ENCODE peak calls at places on chromosomes 6 and 20, in seven cellular contexts. One of them, this sample, is unnamed.
A peak's percentile ranks its signal among the peaks of the same experiment; 100 is the strongest.

GRCh38 chr20:44728835-44729342 is 13.7 kb downstream of the CCN5 start:
- DNase-seq in mesenteric fat pad: no peak
- DNase-seq in activated CD4-positive, CD25-positive, alpha-beta regulatory T cell treated with anti-CD3 and anti-CD28 coated beads, Interleukin-2, amount 50 U/mL, for 72 hours: no peak
- DNase-seq in DMS 273 treated with DMSO at 0.1 percent for 48 hours: peak; percentile 80
- DNase-seq in HFFc6: peak; percentile 85
- DNase-seq in H4: peak; percentile 94
- DNase-seq in nephron progenitor cell: no peak
- DNase-seq in this sample: no peak

GRCh38 chr6:21149460-21149859 is 444.1 kb upstream of the SOX4 start:
- DNase-seq in H4: no peak
- DNase-seq in activated CD4-positive, CD25-positive, alpha-beta regulatory T cell treated with anti-CD3 and anti-CD28 coated beads, Interleukin-2, amount 50 U/mL, for 72 hours: no peak
- DNase-seq in nephron progenitor cell: no peak
- DNase-seq in mesenteric fat pad: no peak
- DNase-seq in DMS 273 treated with DMSO at 0.1 percent for 48 hours: no peak
- DNase-seq in HFFc6: peak; percentile 89
- DNase-seq in this sample: no peak

GRCh38 chr20:9301129-9302072 is 213.0 kb upstream of the LAMP5 start:
- DNase-seq in DMS 273 treated with DMSO at 0.1 percent for 48 hours: no peak
- DNase-seq in HFFc6: peak; percentile 13
- DNase-seq in mesenteric fat pad: no peak
- DNase-seq in activated CD4-positive, CD25-positive, alpha-beta regulatory T cell treated with anti-CD3 and anti-CD28 coated beads, Interleukin-2, amount 50 U/mL, for 72 hours: no peak
- DNase-seq in H4: peak; percentile 84
- DNase-seq in nephron progenitor cell: no peak
- DNase-seq in this sample: no peak

GRCh38 chr6:168384045-168385038 is 56.6 kb upstream of the SMOC2 start:
- DNase-seq in mesenteric fat pad: peak; percentile 83
- DNase-seq in HFFc6: no peak
- DNase-seq in DMS 273 treated with DMSO at 0.1 percent for 48 hours: no peak
- DNase-seq in nephron progenitor cell: no peak
- DNase-seq in H4: no peak
- DNase-seq in activated CD4-positive, CD25-positive, alpha-beta regulatory T cell treated with anti-CD3 and anti-CD28 coated beads, Interleukin-2, amount 50 U/mL, for 72 hours: no peak
- DNase-seq in this sample: no peak

GRCh38 chr6:134240664-134241431 is 77.1 kb downstream of the SGK1 start:
- DNase-seq in DMS 273 treated with DMSO at 0.1 percent for 48 hours: no peak
- DNase-seq in activated CD4-positive, CD25-positive, alpha-beta regulatory T cell treated with anti-CD3 and anti-CD28 coated beads, Interleukin-2, amount 50 U/mL, for 72 hours: peak; percentile 47
- DNase-seq in mesenteric fat pad: no peak
- DNase-seq in H4: no peak
- DNase-seq in HFFc6: no peak
- DNase-seq in nephron progenitor cell: no peak
- DNase-seq in this sample: peak; percentile 56

GRCh38 chr6:154350293-154350692 is 6.3 kb downstream of the IPCEF1 start:
- DNase-seq in mesenteric fat pad: no peak
- DNase-seq in HFFc6: no peak
- DNase-seq in H4: no peak
- DNase-seq in DMS 273 treated with DMSO at 0.1 percent for 48 hours: no peak
- DNase-seq in activated CD4-positive, CD25-positive, alpha-beta regulatory T cell treated with anti-CD3 and anti-CD28 coated beads, Interleukin-2, amount 50 U/mL, for 72 hours: no peak
- DNase-seq in nephron progenitor cell: no peak
- DNase-seq in this sample: no peak

GRCh38 chr6:109788687-109789086 is 97.6 kb downstream of the FIG4 start:
- DNase-seq in mesenteric fat pad: no peak
- DNase-seq in H4: no peak
- DNase-seq in nephron progenitor cell: no peak
- DNase-seq in DMS 273 treated with DMSO at 0.1 percent for 48 hours: no peak
- DNase-seq in activated CD4-positive, CD25-positive, alpha-beta regulatory T cell treated with anti-CD3 and anti-CD28 coated beads, Interleukin-2, amount 50 U/mL, for 72 hours: no peak
- DNase-seq in HFFc6: no peak
- DNase-seq in this sample: no peak

GRCh38 chr6:159915397-159915796 is 24.6 kb downstream of the MAS1 start:
- DNase-seq in H4: no peak
- DNase-seq in activated CD4-positive, CD25-positive, alpha-beta regulatory T cell treated with anti-CD3 and anti-CD28 coated beads, Interleukin-2, amount 50 U/mL, for 72 hours: no peak
- DNase-seq in HFFc6: no peak
- DNase-seq in nephron progenitor cell: no peak
- DNase-seq in DMS 273 treated with DMSO at 0.1 percent for 48 hours: no peak
- DNase-seq in mesenteric fat pad: no peak
- DNase-seq in this sample: no peak

GRCh38 chr20:4272225-4272624 is 256.9 kb upstream of the RNF24 start:
- DNase-seq in HFFc6: no peak
- DNase-seq in activated CD4-positive, CD25-positive, alpha-beta regulatory T cell treated with anti-CD3 and anti-CD28 coated beads, Interleukin-2, amount 50 U/mL, for 72 hours: no peak
- DNase-seq in H4: no peak
- DNase-seq in mesenteric fat pad: no peak
- DNase-seq in DMS 273 treated with DMSO at 0.1 percent for 48 hours: no peak
- DNase-seq in nephron progenitor cell: no peak
- DNase-seq in this sample: no peak